ENCODE peak calls at places on chromosomes 7 and 10, in five cellular contexts. S is coronary artery, Y is pons, B is GM06990, W is neural crest cell. P is an unnamed sample.

GRCh38 chr7:151790826-151791379 is 86.0 kb downstream of the PRKAG2 start:
- DNase-seq in B (no peak), W (no peak), Y (no peak), S (no peak), P (no peak)

GRCh38 chr7:150945171-150945852 is 32.8 kb downstream of the KCNH2 start:
- DNase-seq in S (no peak), Y (no peak), W (no peak), B (no peak), P (peak; percentile 22)

GRCh38 chr7:46755120-46756034 is 826.5 kb downstream of the TNS3 start:
- DNase-seq in B (no peak), Y (no peak), S (no peak), W (no peak), P (no peak)

GRCh38 chr7:129401228-129401967 is 32.8 kb upstream of the STRIP2 start:
- DNase-seq in S (no peak), B (no peak), W (no peak), Y (no peak), P (no peak)

GRCh38 chr7:104816537-104816936 is 197.5 kb upstream of the KMT2E start:
- DNase-seq in B (no peak), Y (no peak), S (no peak), W (no peak), P (no peak)

GRCh38 chr7:6453737-6454136 is 6.0 kb upstream of the DAGLB start:
- DNase-seq in Y (no peak), W (no peak), B (no peak), S (no peak), P (no peak)

GRCh38 chr10:47415520-47416304 is 31.6 kb upstream of the ZNF488 start:
- DNase-seq in W (no peak), S (no peak), B (no peak), Y (no peak), P (no peak)

GRCh38 chr10:109931153-109931552 is 7.8 kb upstream of the XPNPEP1 start:
- DNase-seq in B (no peak), W (no peak), S (no peak), Y (peak; percentile 38), P (no peak)

GRCh38 chr7:155277385-155277994 is 20.2 kb upstream of the INSIG1 start:
- DNase-seq in W (no peak), S (no peak), B (no peak), Y (no peak), P (no peak)

GRCh38 chr7:151607464-151607867 is 87.8 kb upstream of the RHEB start:
- DNase-seq in Y (no peak), W (no peak), B (no peak), S (no peak), P (no peak)